ENCODE peak calls at places on chromosomes 2 and 18, in eight cellular contexts. R, N, X, O, Y, Q, B and F are unnamed samples.

GRCh38 chr2:175786705-175787104 is 215.4 kb downstream of the LNPK start:
- DNase-seq in R (no peak), N (no peak), X (no peak), O (no peak), Y (no peak), Q (no peak), B (no peak), F (no peak)

GRCh38 chr2:126730655-126731054 is 74.7 kb downstream of the GYPC start:
- DNase-seq in R (no peak), N (no peak), X (no peak), O (no peak), Y (no peak), Q (no peak), B (no peak), F (no peak)

GRCh38 chr2:96404446-96405373 is 69.1 kb downstream of the NCAPH start:
- DNase-seq in R (peak), N (no peak), X (no peak), O (no peak), Y (no peak), Q (no peak), B (no peak), F (peak)

GRCh38 chr2:219643788-219644398 is 16.5 kb downstream of the SLC4A3 start:
- DNase-seq in R (no peak), N (no peak), X (no peak), O (no peak), Y (no peak), Q (no peak), B (no peak), F (no peak)

GRCh38 chr2:65583061-65583460 is 150.7 kb upstream of the SPRED2 start:
- DNase-seq in R (no peak), N (no peak), X (no peak), O (no peak), Y (no peak), Q (no peak), B (no peak), F (no peak)

GRCh38 chr2:118224144-118224887 is 136.0 kb downstream of the INSIG2 start:
- DNase-seq in R (no peak), N (peak), X (no peak), O (peak), Y (peak), Q (peak), B (no peak), F (no peak)

GRCh38 chr2:43486604-43487003 is 109.2 kb downstream of the THADA start:
- DNase-seq in R (no peak), N (peak), X (peak), O (no peak), Y (no peak), Q (peak), B (no peak), F (no peak)

GRCh38 chr18:25672490-25672889 is 320.5 kb upstream of the ZNF521 start:
- DNase-seq in R (no peak), N (no peak), X (no peak), O (no peak), Y (no peak), Q (no peak), B (no peak), F (no peak)

GRCh38 chr2:120825370-120826259 is 89.9 kb downstream of the GLI2 start:
- DNase-seq in R (peak), N (peak), X (peak), O (no peak), Y (no peak), Q (peak), B (no peak), F (peak)

GRCh38 chr18:59665057-59666007 is 31.9 kb downstream of the CCBE1 start:
- DNase-seq in R (no peak), N (no peak), X (no peak), O (no peak), Y (no peak), Q (peak), B (no peak), F (no peak)

GRCh38 chr2:7004641-7005040 is 87.4 kb downstream of the RNF144A start:
- DNase-seq in R (no peak), N (no peak), X (no peak), O (no peak), Y (no peak), Q (no peak), B (no peak), F (no peak)

GRCh38 chr2:150403457-150403856 is 84.0 kb downstream of the RND3 start:
- DNase-seq in R (peak), N (peak), X (no peak), O (no peak), Y (peak), Q (no peak), B (no peak), F (no peak)

GRCh38 chr2:200405599-200406298 is 99.3 kb downstream of the SPATS2L start:
- DNase-seq in R (peak), N (peak), X (no peak), O (no peak), Y (no peak), Q (peak), B (peak), F (peak)

GRCh38 chr2:214542251-214542650 is 131.4 kb downstream of the VWC2L start:
- DNase-seq in R (no peak), N (peak), X (no peak), O (no peak), Y (no peak), Q (peak), B (no peak), F (peak)

GRCh38 chr2:59888015-59888414 is 665.4 kb downstream of the BCL11A start:
- DNase-seq in R (no peak), N (no peak), X (no peak), O (peak), Y (peak), Q (no peak), B (no peak), F (no peak)

GRCh38 chr2:72933646-72934151 is 16.4 kb downstream of the EMX1 start:
- DNase-seq in R (no peak), N (no peak), X (no peak), O (no peak), Y (no peak), Q (no peak), B (no peak), F (no peak)

GRCh38 chr2:147182260-147182659 is 662.6 kb upstream of the ACVR2A start:
- DNase-seq in R (no peak), N (no peak), X (no peak), O (peak), Y (no peak), Q (no peak), B (peak), F (no peak)

GRCh38 chr2:225697936-225698335 is 298.4 kb downstream of the NYAP2 start:
- DNase-seq in R (no peak), N (no peak), X (no peak), O (no peak), Y (no peak), Q (no peak), B (no peak), F (no peak)

GRCh38 chr18:46415532-46415931 is 241.5 kb downstream of the LOXHD1 start:
- DNase-seq in R (no peak), N (no peak), X (no peak), O (no peak), Y (no peak), Q (no peak), B (no peak), F (no peak)

GRCh38 chr2:152376968-152377367 is 42.0 kb downstream of the FMNL2 start:
- DNase-seq in R (no peak), N (no peak), X (no peak), O (no peak), Y (no peak), Q (peak), B (no peak), F (no peak)

GRCh38 chr18:36828157-36828629 is 609 bp downstream of the TPGS2 start:
- DNase-seq in R (no peak), N (peak), X (no peak), O (no peak), Y (no peak), Q (peak), B (peak), F (no peak)

GRCh38 chr2:164514491-164514890 is 106.8 kb downstream of the GRB14 start:
- DNase-seq in R (no peak), N (peak), X (peak), O (no peak), Y (no peak), Q (no peak), B (peak), F (no peak)

GRCh38 chr2:196403471-196403870 is 232.1 kb upstream of the STK17B start:
- DNase-seq in R (no peak), N (peak), X (no peak), O (no peak), Y (no peak), Q (peak), B (peak), F (no peak)

GRCh38 chr2:132255714-132256113 is 94.0 kb upstream of the ANKRD30BL start:
- DNase-seq in R (no peak), N (no peak), X (no peak), O (no peak), Y (peak), Q (no peak), B (no peak), F (no peak)